ENCODE peak calls at places on chromosomes 7 and 10, in four cellular contexts. F is H1, H is A549, Q is K562. W is an unnamed sample.
A peak's percentile ranks its signal among the peaks of the same experiment; 100 is the strongest.

GRCh38 chr7:29270579-29270978 is 76.0 kb downstream of the CHN2 start:
- DNase-seq in H (no peak), Q (no peak), F (no peak), W (no peak)

GRCh38 chr10:120392671-120393079 is 64.4 kb upstream of the PLPP4 start:
- DNase-seq in H (no peak), Q (no peak), F (no peak), W (no peak)

GRCh38 chr10:35438718-35439117 is 102.4 kb downstream of the CCNY start:
- DNase-seq in Q (no peak), F (no peak), H (no peak), W (no peak)

GRCh38 chr7:112495820-112496462 is 15.2 kb downstream of the LSMEM1 start:
- DNase-seq in F (no peak), Q (peak; percentile 53), H (peak; percentile 69), W (peak; percentile 48)

GRCh38 chr10:34702093-34702952 is 112.8 kb downstream of the PARD3 start:
- DNase-seq in H (no peak), F (no peak), Q (no peak), W (no peak)

GRCh38 chr7:47042669-47043068 is 539.2 kb downstream of the TNS3 start:
- DNase-seq in H (no peak), Q (no peak), F (no peak), W (no peak)

GRCh38 chr7:128068785-128069184 is 37.5 kb upstream of the LRRC4 start:
- DNase-seq in F (no peak), Q (no peak), H (no peak), W (no peak)

GRCh38 chr7:50865450-50865849 is 82.8 kb upstream of the GRB10 start:
- DNase-seq in F (no peak), Q (no peak), H (no peak), W (no peak)

GRCh38 chr7:44111759-44112158 is 7.6 kb downstream of the AEBP1 start:
- DNase-seq in F (no peak), Q (no peak), H (no peak), W (no peak)

GRCh38 chr7:43764807-43765491 is 6.5 kb downstream of the BLVRA start:
- DNase-seq in Q (no peak), F (peak; percentile 32), H (peak; percentile 80), W (peak; percentile 71)

GRCh38 chr7:18638594-18639452 is 143.3 kb downstream of the HDAC9 start:
- DNase-seq in F (no peak), H (no peak), Q (no peak), W (no peak)

GRCh38 chr7:95491634-95492314 is 6.0 kb downstream of the ASB4 start:
- DNase-seq in Q (no peak), H (peak; percentile 34), F (no peak), W (peak; percentile 58)

GRCh38 chr10:125016611-125017202 is 74.8 kb downstream of the ZRANB1 start:
- DNase-seq in F (no peak), H (no peak), Q (no peak), W (no peak)

GRCh38 chr10:18473424-18474110 is 177.8 kb downstream of the NSUN6 start:
- DNase-seq in Q (no peak), H (no peak), F (no peak), W (no peak)

GRCh38 chr10:29590598-29591415 is 44.0 kb downstream of the SVIL start:
- DNase-seq in F (no peak), Q (peak; percentile 40), H (peak; percentile 53), W (peak; percentile 26)

GRCh38 chr10:47438857-47439474 is 44.9 kb downstream of the ANXA8 start:
- DNase-seq in F (no peak), Q (peak; percentile 25), H (peak; percentile 77), W (peak; percentile 67)

GRCh38 chr10:102396251-102396650 is 746 bp downstream of the NFKB2 start:
- DNase-seq in Q (no peak), F (no peak), H (no peak), W (no peak)

GRCh38 chr10:121668336-121669009 is 70.2 kb upstream of the FGFR2 start:
- DNase-seq in F (peak; percentile 69), H (no peak), Q (no peak), W (no peak)

GRCh38 chr7:74023037-74023436 is 4.9 kb upstream of the ELN start:
- DNase-seq in Q (peak; percentile 49), F (no peak), H (peak; percentile 56), W (peak; percentile 15)

GRCh38 chr7:77396894-77397547 is 19.1 kb downstream of the GSAP start:
- DNase-seq in F (no peak), H (no peak), Q (no peak), W (no peak)

GRCh38 chr10:60175418-60175817 is 214.3 kb downstream of the ANK3 start:
- DNase-seq in H (peak; percentile 12), F (no peak), Q (no peak), W (no peak)

GRCh38 chr10:111356571-111356970 is 279.7 kb downstream of the ADRA2A start:
- DNase-seq in Q (no peak), F (no peak), H (no peak), W (no peak)

GRCh38 chr7:26633557-26633956 is 230.8 kb downstream of the SKAP2 start:
- DNase-seq in F (no peak), Q (no peak), H (no peak), W (no peak)

GRCh38 chr7:265998-266850 is 23.7 kb upstream of the FOXL3 start:
- DNase-seq in Q (no peak), H (no peak), F (no peak), W (no peak)

GRCh38 chr10:123778719-123779118 is 112.6 kb downstream of the GPR26 start:
- DNase-seq in F (no peak), H (no peak), Q (no peak), W (no peak)

GRCh38 chr7:85274452-85274851 is 87.6 kb upstream of the SEMA3D start:
- DNase-seq in H (no peak), F (no peak), Q (no peak), W (no peak)

GRCh38 chr10:133242611-133243356 is 5.1 kb downstream of the VENTX start:
- DNase-seq in Q (no peak), H (no peak), F (no peak), W (no peak)

GRCh38 chr10:8325417-8325980 is 271.0 kb downstream of the GATA3 start:
- DNase-seq in H (no peak), Q (no peak), F (no peak), W (no peak)

GRCh38 chr10:72846225-72846624 is 47.3 kb upstream of the OIT3 start:
- DNase-seq in Q (no peak), H (peak; percentile 64), F (no peak), W (no peak)

GRCh38 chr7:100719523-100720319 is 547 bp upstream of the EPO start:
- DNase-seq in Q (no peak), H (peak; percentile 64), F (no peak), W (peak; percentile 75)

GRCh38 chr7:6273380-6273837 is 985 bp upstream of the CYTH3 start:
- DNase-seq in H (no peak), F (no peak), Q (no peak), W (peak; percentile 38)

GRCh38 chr10:8238989-8239388 is 184.5 kb downstream of the GATA3 start:
- DNase-seq in F (no peak), H (no peak), Q (no peak), W (no peak)

GRCh38 chr7:132248841-132249590 is 327.3 kb downstream of the PLXNA4 start:
- DNase-seq in F (no peak), Q (no peak), H (no peak), W (no peak)

GRCh38 chr7:144656960-144657359 is 178.9 kb downstream of the TPK1 start:
- DNase-seq in H (no peak), F (no peak), Q (no peak), W (no peak)

GRCh38 chr10:46284286-46285229 is 2.2 kb upstream of the ANTXRL start:
- DNase-seq in F (peak; percentile 92), H (peak; percentile 89), Q (peak; percentile 98), W (peak; percentile 31)

GRCh38 chr7:55965805-55966421 is 1.5 kb downstream of the NIPSNAP2 start:
- DNase-seq in H (no peak), Q (no peak), F (no peak), W (peak; percentile 54)

DNA sequence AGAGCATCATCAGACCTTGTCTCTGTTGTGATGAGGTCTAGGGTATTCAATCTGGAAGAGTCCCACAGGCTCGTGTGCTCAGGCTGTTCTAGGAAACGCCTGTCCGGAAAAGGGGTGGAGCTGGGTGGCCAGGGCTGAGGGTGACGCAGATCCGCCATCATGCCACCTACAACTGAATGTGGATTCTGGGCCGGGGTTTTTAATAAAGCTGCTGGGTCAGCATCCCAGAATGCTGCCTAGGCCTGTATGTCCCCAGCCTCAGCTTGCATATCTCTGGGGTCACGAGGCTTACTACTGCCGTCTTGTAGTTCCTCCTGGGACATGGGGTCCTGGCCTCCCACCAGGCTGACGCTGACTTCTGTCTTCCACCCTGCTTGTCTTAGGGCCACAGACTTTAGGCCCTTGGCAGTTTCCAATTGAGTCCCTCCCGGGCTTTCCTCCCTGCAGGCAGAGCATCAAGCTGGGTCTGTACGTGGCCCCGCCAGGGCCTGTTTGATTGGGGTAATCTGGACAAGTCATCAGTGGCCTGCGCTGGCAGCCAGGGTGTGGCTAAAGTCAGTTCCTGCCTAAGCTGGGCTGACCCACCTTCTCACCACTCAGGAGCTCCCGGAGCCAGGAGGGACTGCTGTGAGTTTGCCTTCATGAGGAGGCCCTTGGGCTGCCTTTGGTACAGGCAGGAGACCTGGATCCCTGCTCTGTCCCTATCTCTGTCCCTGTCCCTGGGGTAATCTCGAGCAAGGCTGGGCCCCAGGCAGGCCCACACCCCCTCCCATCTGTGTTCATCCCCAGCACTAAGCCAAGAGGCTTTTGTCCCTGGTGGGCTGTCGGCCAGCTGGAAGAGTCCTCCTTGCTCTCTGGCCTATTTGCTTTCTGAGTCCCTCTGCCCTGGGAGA is 79.9 kb downstream of the ZMIZ1 start:
- DNase-seq in Q (peak; percentile 88), H (peak; percentile 66), F (no peak), W (no peak)
- TF ChIP-seq POLR2A in Q (peak; percentile 80), H (no peak), F (no peak), W (no peak)

GRCh38 chr7:141323826-141324225 is 227.4 kb upstream of the AGK start:
- DNase-seq in Q (no peak), H (no peak), F (no peak), W (no peak)
- TF ChIP-seq RNF2 in Q (no peak), H (no peak), F (no peak), W (no peak)

DNA sequence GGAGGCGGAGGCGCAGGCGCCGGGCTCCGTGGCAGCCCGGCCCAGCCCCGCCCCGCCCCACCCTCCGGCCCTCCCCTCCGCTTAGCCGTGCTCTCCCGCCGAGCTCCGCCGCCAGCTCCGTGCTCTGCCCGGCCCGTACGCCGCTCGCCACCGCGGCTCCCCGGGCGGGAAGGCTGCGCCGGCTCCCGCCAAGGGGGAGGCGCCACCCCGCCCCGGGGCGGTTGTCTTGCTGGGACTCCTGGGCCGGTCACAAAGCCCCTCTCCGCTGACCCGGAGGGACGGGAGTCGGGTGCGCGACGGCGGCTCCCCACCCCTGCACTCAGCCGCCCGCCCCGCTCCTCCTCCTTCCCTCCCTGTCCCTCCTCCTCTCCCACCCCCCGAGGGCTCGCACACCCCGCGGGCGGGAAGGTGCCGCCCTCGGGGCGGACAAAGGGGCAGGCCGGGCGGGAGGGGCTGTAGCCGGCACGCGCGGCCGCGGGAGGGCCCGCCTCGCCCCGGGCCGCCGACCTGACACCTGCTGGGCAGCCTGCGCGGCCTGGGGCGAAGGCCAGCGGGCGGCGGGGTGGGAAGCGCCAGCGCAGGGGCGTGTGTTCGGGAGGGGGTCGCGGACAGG is 11.5 kb upstream of the SP8 start:
- DNase-seq in Q (peak; percentile 92), F (peak; percentile 82), H (peak; percentile 44), W (no peak)
- TF ChIP-seq POLR2A in Q (no peak), F (no peak), H (no peak), W (no peak)

GRCh38 chr10:92387289-92387940 is 96.4 kb downstream of the MARCHF5 start:
- DNase-seq in F (peak; percentile 94), Q (peak; percentile 86), H (peak; percentile 72), W (peak; percentile 65)
- TF ChIP-seq RNF2 in F (no peak), Q (no peak), H (no peak), W (no peak)

W was measured in HepG2.